ENCODE peak calls at places on chromosomes 11 and 22, in ten cellular contexts. B is CD8-positive, alpha-beta T cell; I is EL; F is stimulated activated CD4-positive, alpha-beta T cell treated with anti-CD3 and anti-CD28 coated beads, Interleukin-12 subunit alpha, Interleukin-12 subunit beta, amount 100 ng/mL, for 24 hours; C is stimulated activated CD8-positive, alpha-beta memory T cell treated with anti-CD3 and anti-CD28 coated beads, Interleukin-12 subunit alpha, Interleukin-12 subunit beta, amount 100 ng/mL, for 1 hour; U is right atrium auricular region; N is dorsolateral prefrontal cortex; L is AG20443; V is HTR-8/SVneo; E is BE2C. H is an unnamed sample.

GRCh38 chr11:65572356-65573043 is at the start of gene FAM89B:
- DNase-seq in F (peak; percentile 73), U (peak; percentile 94), I (peak; percentile 88), N (peak; percentile 93), C (peak; percentile 81), V (peak; percentile 87), E (peak; percentile 84), L (peak; percentile 86), B (peak; percentile 90), H (peak; percentile 93)

GRCh38 chr11:22635689-22636088 is 10.1 kb upstream of the FANCF start:
- DNase-seq in U (no peak), F (no peak), C (no peak), L (no peak), V (no peak), I (no peak), N (no peak), E (no peak), B (no peak), H (no peak)

GRCh38 chr11:118136826-118137225 is 15.8 kb downstream of the SCN4B start:
- DNase-seq in E (no peak), V (no peak), N (no peak), U (no peak), B (no peak), I (no peak), L (no peak), C (no peak), F (no peak), H (no peak)

GRCh38 chr11:36292311-36292722 is 3.1 kb upstream of the COMMD9 start:
- DNase-seq in N (no peak), L (peak; percentile 67), C (no peak), E (no peak), B (no peak), F (no peak), U (no peak), V (no peak), I (peak; percentile 60), H (no peak)

GRCh38 chr11:116776522-116776984 is 3.8 kb upstream of the BUD13 start:
- DNase-seq in C (no peak), L (no peak), E (no peak), V (no peak), U (no peak), F (no peak), N (no peak), B (no peak), I (no peak), H (no peak)

GRCh38 chr11:92501346-92501745 is 276.7 kb downstream of the FAT3 start:
- DNase-seq in N (no peak), E (no peak), V (no peak), F (no peak), U (no peak), L (no peak), C (no peak), I (no peak), B (no peak), H (no peak)

GRCh38 chr22:22099833-22100812 is 117.5 kb upstream of the TOP3B start:
- DNase-seq in B (no peak), V (no peak), L (no peak), F (no peak), C (no peak), U (peak; percentile 36), I (peak; percentile 10), E (no peak), N (no peak), H (peak; percentile 32)

GRCh38 chr11:134425816-134426536 is 13.9 kb upstream of the B3GAT1 start:
- DNase-seq in B (no peak), N (no peak), F (no peak), L (no peak), U (no peak), V (no peak), E (no peak), I (no peak), C (no peak), H (no peak)

GRCh38 chr11:126989942-126990715 is 10.4 kb downstream of the KIRREL3 start:
- DNase-seq in C (peak; percentile 20), N (peak; percentile 90), F (peak; percentile 9), U (peak; percentile 69), I (peak; percentile 84), B (peak; percentile 35), L (peak; percentile 88), V (peak; percentile 63), E (peak; percentile 87), H (peak; percentile 87)

GRCh38 chr11:31813961-31814868 is 3.1 kb upstream of the PAX6 start:
- DNase-seq in B (no peak), U (no peak), C (no peak), F (no peak), V (no peak), I (no peak), N (peak; percentile 41), E (no peak), L (no peak), H (no peak)

GRCh38 chr11:78798567-78799170 is 224.0 kb upstream of the NARS2 start:
- DNase-seq in N (peak; percentile 72), E (peak; percentile 86), I (peak; percentile 60), C (no peak), U (peak; percentile 83), F (no peak), V (peak; percentile 40), B (no peak), L (peak; percentile 79), H (peak; percentile 73)

GRCh38 chr22:16972311-16972710 is 35.7 kb downstream of the GAB4 start:
- DNase-seq in U (no peak), E (no peak), B (no peak), I (no peak), C (no peak), N (no peak), F (no peak), L (no peak), V (no peak), H (no peak)

GRCh38 chr22:24190159-24190540 is 8.9 kb downstream of the SUSD2 start:
- DNase-seq in C (no peak), U (no peak), N (no peak), I (no peak), L (no peak), F (no peak), V (no peak), E (no peak), B (no peak), H (no peak)

GRCh38 chr11:11841121-11841604 is 609 bp upstream of the USP47 start:
- DNase-seq in B (no peak), V (peak; percentile 29), U (peak; percentile 69), L (peak; percentile 61), I (peak; percentile 45), N (peak; percentile 62), F (no peak), E (peak; percentile 13), C (no peak), H (peak; percentile 55)

GRCh38 chr22:41966607-41967240 is 2.5 kb upstream of the SEPTIN3 start:
- DNase-seq in V (peak; percentile 80), C (no peak), F (no peak), E (peak; percentile 70), N (peak; percentile 55), B (peak; percentile 27), I (peak; percentile 98), L (peak; percentile 85), U (no peak), H (peak; percentile 95)

GRCh38 chr22:45878051-45878764 is 98.8 kb downstream of the WNT7B start:
- DNase-seq in E (peak; percentile 43), L (no peak), C (no peak), I (no peak), B (no peak), N (peak; percentile 35), U (no peak), V (no peak), F (no peak), H (peak; percentile 60)

GRCh38 chr22:35739642-35740041 is 22.0 kb downstream of the APOL5 start:
- DNase-seq in U (no peak), B (no peak), C (no peak), V (no peak), F (no peak), I (peak; percentile 18), L (no peak), N (no peak), E (no peak), H (peak; percentile 23)

GRCh38 chr11:114340311-114341131 is 44.3 kb downstream of the NNMT start:
- DNase-seq in N (no peak), C (no peak), E (peak; percentile 41), U (peak; percentile 73), B (peak; percentile 24), F (no peak), L (peak; percentile 61), I (peak; percentile 79), V (peak; percentile 57), H (peak; percentile 42)

GRCh38 chr11:131749100-131749499 is 378.7 kb downstream of the NTM start:
- DNase-seq in N (no peak), U (no peak), B (no peak), F (no peak), L (peak; percentile 82), I (peak; percentile 93), E (no peak), V (no peak), C (no peak), H (no peak)

GRCh38 chr22:48498526-48499331 is 1328.9 kb downstream of the BRD1 start:
- DNase-seq in N (no peak), B (no peak), V (no peak), C (no peak), I (no peak), F (no peak), U (no peak), E (no peak), L (no peak), H (no peak)

GRCh38 chr22:31956360-31956759 is 12.0 kb downstream of the YWHAH start:
- DNase-seq in I (no peak), E (no peak), L (no peak), V (no peak), B (peak; percentile 16), U (no peak), N (no peak), F (no peak), C (no peak), H (no peak)

GRCh38 chr11:20097319-20098221 is 62.7 kb downstream of the DBX1 start:
- DNase-seq in I (peak; percentile 72), F (no peak), U (no peak), B (no peak), C (no peak), N (peak; percentile 67), E (no peak), L (peak; percentile 84), V (peak; percentile 73), H (no peak)

GRCh38 chr22:17912942-17913704 is 111.2 kb downstream of the MICAL3 start:
- DNase-seq in U (no peak), I (peak; percentile 35), N (no peak), L (no peak), E (no peak), C (no peak), V (no peak), B (no peak), F (no peak), H (no peak)

GRCh38 chr11:117669062-117669461 is 128.0 kb downstream of the DSCAML1 start:
- DNase-seq in U (no peak), N (no peak), V (no peak), E (no peak), B (no peak), I (no peak), L (no peak), F (no peak), C (no peak), H (no peak)

GRCh38 chr22:48503035-48503625 is 1324.5 kb downstream of the BRD1 start:
- DNase-seq in F (no peak), U (no peak), L (no peak), V (no peak), N (no peak), C (no peak), I (no peak), E (no peak), B (no peak), H (no peak)

GRCh38 chr11:125071408-125071807 is 8.3 kb downstream of the SLC37A2 start:
- DNase-seq in C (no peak), I (peak; percentile 40), E (no peak), B (no peak), F (no peak), U (peak; percentile 58), V (no peak), N (no peak), L (peak; percentile 12), H (no peak)

GRCh38 chr22:19565921-19566598 is 41.9 kb upstream of the CLDN5 start:
- DNase-seq in C (no peak), I (peak; percentile 16), E (no peak), U (no peak), V (no peak), B (no peak), L (no peak), F (no peak), N (no peak), H (no peak)

GRCh38 chr11:73810637-73811036 is 23.0 kb downstream of the MRPL48 start:
- DNase-seq in B (no peak), C (no peak), U (no peak), N (no peak), F (no peak), L (no peak), V (no peak), E (no peak), I (no peak), H (no peak)